ENCODE peak calls at places on chromosomes 2 and 18, in seven cellular contexts. D is CD8-positive, alpha-beta memory T cell; E is fibroblast of lung; Q is tibial artery; C is transverse colon; T is testis; M is pancreas. G is an unnamed sample.

GRCh38 chr2:43294973-43295603 is 68.7 kb upstream of the ZFP36L2 start:
- DNase-seq in Q (no peak), T (no peak), C (no peak), E (no peak), D (no peak), M (no peak), G (no peak)

GRCh38 chr2:40658917-40659316 is 207.0 kb upstream of the SLC8A1 start:
- DNase-seq in Q (no peak), T (no peak), C (no peak), M (no peak), D (no peak), E (peak; percentile 38), G (no peak)

GRCh38 chr2:231600619-231601355 is 8.1 kb downstream of the TEX44 start:
- DNase-seq in D (no peak), Q (no peak), T (peak; percentile 46), M (no peak), C (no peak), E (no peak), G (no peak)

GRCh38 chr2:85265304-85265703 is 62.5 kb downstream of the TGOLN2 start:
- DNase-seq in M (no peak), Q (no peak), T (peak; percentile 64), D (no peak), E (no peak), C (no peak), G (no peak)

GRCh38 chr2:215034154-215034553 is 104.3 kb downstream of the ABCA12 start:
- DNase-seq in D (no peak), Q (no peak), T (no peak), E (no peak), C (no peak), M (no peak), G (no peak)

GRCh38 chr2:86622878-86623548 is 652 bp downstream of the RNF103 start:
- DNase-seq in C (peak; percentile 66), D (peak; percentile 50), T (peak; percentile 44), M (peak; percentile 71), Q (peak; percentile 57), E (no peak), G (peak; percentile 85)

GRCh38 chr18:7490104-7490503 is 77.0 kb upstream of the PTPRM start:
- DNase-seq in E (no peak), Q (no peak), D (no peak), M (no peak), C (no peak), T (no peak), G (no peak)

GRCh38 chr2:49028101-49028500 is 126.2 kb downstream of the FSHR start:
- DNase-seq in D (no peak), T (no peak), Q (no peak), C (no peak), E (no peak), M (no peak), G (no peak)

GRCh38 chr2:223647258-223647952 is 45.2 kb upstream of the SCG2 start:
- DNase-seq in T (no peak), D (no peak), C (no peak), E (no peak), Q (no peak), M (no peak), G (no peak)

GRCh38 chr18:48851563-48851962 is 99.2 kb downstream of the SMAD7 start:
- DNase-seq in C (no peak), Q (peak; percentile 59), M (no peak), D (no peak), T (peak; percentile 39), E (no peak), G (peak; percentile 78)

GRCh38 chr2:144937899-144938298 is 418.0 kb upstream of the ZEB2 start:
- DNase-seq in D (no peak), T (no peak), E (peak; percentile 51), Q (peak; percentile 47), M (no peak), C (no peak), G (no peak)

GRCh38 chr2:196259507-196260481 is 88.4 kb upstream of the STK17B start:
- DNase-seq in D (peak; percentile 44), E (peak; percentile 59), T (no peak), Q (no peak), M (no peak), C (no peak), G (no peak)

GRCh38 chr2:98441706-98442450 is 2.8 kb upstream of the INPP4A start:
- DNase-seq in C (peak; percentile 56), E (no peak), T (no peak), M (no peak), D (no peak), Q (no peak), G (no peak)

GRCh38 chr18:44033144-44033543 is 647.5 kb upstream of the SETBP1 start:
- DNase-seq in M (no peak), Q (no peak), C (no peak), D (no peak), E (no peak), T (no peak), G (no peak)

GRCh38 chr2:169360984-169361705 is 1.2 kb downstream of the LRP2 start:
- DNase-seq in E (peak; percentile 1), C (no peak), D (no peak), Q (no peak), M (no peak), T (peak; percentile 41), G (no peak)

GRCh38 chr2:179561702-179562101 is 297.1 kb upstream of the SESTD1 start:
- DNase-seq in M (no peak), T (no peak), Q (no peak), D (no peak), C (no peak), E (no peak), G (no peak)

GRCh38 chr2:23561088-23561487 is 176.1 kb downstream of the KLHL29 start:
- DNase-seq in T (no peak), C (no peak), Q (peak; percentile 79), D (no peak), E (no peak), M (no peak), G (no peak)

GRCh38 chr2:100692381-100692780 is 127.6 kb upstream of the NPAS2 start:
- DNase-seq in C (no peak), M (no peak), T (no peak), D (no peak), E (no peak), Q (no peak), G (no peak)

GRCh38 chr2:74708883-74709282 is 54.8 kb downstream of the SEMA4F start:
- DNase-seq in E (no peak), T (no peak), M (no peak), D (no peak), C (no peak), Q (no peak), G (no peak)

GRCh38 chr2:226208726-226209125 is 590.9 kb downstream of the IRS1 start:
- DNase-seq in M (no peak), D (no peak), T (no peak), Q (no peak), E (peak; percentile 59), C (no peak), G (no peak)

GRCh38 chr2:25052948-25053477 is 11.1 kb downstream of the EFR3B start:
- DNase-seq in T (no peak), Q (no peak), E (no peak), M (no peak), C (no peak), D (no peak), G (no peak)

GRCh38 chr18:59671533-59671932 is 25.7 kb downstream of the CCBE1 start:
- DNase-seq in E (no peak), D (no peak), T (no peak), M (no peak), C (no peak), Q (no peak), G (no peak)

GRCh38 chr2:101770672-101771071 is 73.2 kb downstream of the MAP4K4 start:
- DNase-seq in Q (no peak), C (peak; percentile 39), T (no peak), M (no peak), E (peak; percentile 48), D (no peak), G (no peak)

GRCh38 chr18:8813621-8814020 is 108.3 kb downstream of the MTCL1 start:
- DNase-seq in C (no peak), M (no peak), D (no peak), Q (no peak), E (peak; percentile 82), T (no peak), G (no peak)

GRCh38 chr18:61690418-61691138 is 202.2 kb downstream of the RNF152 start:
- DNase-seq in E (no peak), Q (no peak), M (peak; percentile 18), T (no peak), C (no peak), D (no peak), G (no peak)

GRCh38 chr18:812673-813404 is 797 bp upstream of the YES1 start:
- DNase-seq in M (peak; percentile 69), D (peak; percentile 85), T (peak; percentile 82), C (peak; percentile 78), Q (peak; percentile 82), E (peak; percentile 83), G (peak; percentile 85)

GRCh38 chr2:205684871-205685313 is 2.6 kb downstream of the NRP2 start:
- DNase-seq in E (peak; percentile 42), C (no peak), Q (no peak), M (no peak), D (no peak), T (no peak), G (peak; percentile 73)

GRCh38 chr2:11506611-11506969 is 27.3 kb upstream of the GREB1 start:
- DNase-seq in T (peak; percentile 40), D (no peak), E (no peak), Q (no peak), M (no peak), C (no peak), G (no peak)
- H3K4me1 ChIP-seq in T (peaks cover 4% of the 10 kb centered on the region), D (no peaks in the 10 kb centered on the region), E (no peaks in the 10 kb centered on the region), Q (no peaks in the 10 kb centered on the region), M (peaks cover 7% of the 10 kb centered on the region), C (no peaks in the 10 kb centered on the region), G (no peaks in the 10 kb centered on the region)

GRCh38 chr2:220586980-220587549 is 959.6 kb downstream of the SLC4A3 start:
- DNase-seq in E (peak; percentile 63), D (no peak), M (no peak), Q (no peak), C (no peak), T (no peak), G (no peak)
- H3K4me1 ChIP-seq in E (no peaks in the 10 kb centered on the region), D (no peaks in the 10 kb centered on the region), M (no peaks in the 10 kb centered on the region), Q (no peaks in the 10 kb centered on the region), C (no peaks in the 10 kb centered on the region), T (no peaks in the 10 kb centered on the region), G (no peaks in the 10 kb centered on the region)

DNA sequence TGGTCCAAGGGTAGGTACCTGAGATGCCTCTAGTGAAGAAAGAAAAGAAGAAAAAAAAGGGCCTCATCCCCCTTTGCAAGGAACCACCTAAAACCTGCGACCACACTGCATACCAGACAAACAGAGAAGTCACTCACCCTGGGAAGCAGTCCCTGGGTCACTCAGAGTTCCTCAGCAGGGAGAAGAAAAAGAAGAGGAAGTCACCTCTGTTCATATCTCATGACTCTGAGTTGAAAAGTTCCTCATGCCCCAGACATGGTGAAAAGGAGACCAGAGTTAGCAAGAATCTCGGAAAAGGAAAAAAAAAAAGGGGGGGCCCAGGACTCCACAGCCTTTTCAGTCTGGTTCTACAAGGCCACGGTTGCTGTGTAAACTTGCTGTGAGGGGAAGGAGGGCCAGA is 478.4 kb upstream of the NRXN1 start:
- DNase-seq in C (no peak), M (no peak), T (no peak), E (no peak), D (no peak), Q (no peak), G (no peak)
- H3K4me1 ChIP-seq in C (no peaks in the 10 kb centered on the region), M (no peaks in the 10 kb centered on the region), T (no peaks in the 10 kb centered on the region), E (no peaks in the 10 kb centered on the region), D (no peaks in the 10 kb centered on the region), Q (no peaks in the 10 kb centered on the region), G (no peaks in the 10 kb centered on the region)

DNA sequence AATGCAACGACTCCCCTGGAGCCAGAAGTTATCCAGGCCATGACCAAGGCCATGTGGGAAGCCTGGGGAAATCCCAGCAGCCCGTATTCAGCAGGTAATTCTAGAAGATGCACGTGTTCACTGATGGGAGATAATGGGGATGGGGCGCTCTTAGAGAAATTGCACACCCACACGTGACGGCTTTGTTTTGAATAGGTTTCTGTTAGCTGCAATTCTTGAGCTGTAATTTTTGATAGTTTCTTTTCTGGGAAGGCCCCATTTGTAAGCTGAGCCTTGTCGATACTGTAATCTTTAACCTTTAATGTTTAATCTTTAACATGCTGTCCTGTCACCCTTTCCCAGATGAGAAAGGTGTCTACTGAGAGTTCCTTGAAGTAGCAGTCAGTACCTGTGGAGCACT is 3.6 kb downstream of the SCLY start:
- DNase-seq in Q (no peak), M (no peak), D (no peak), C (no peak), E (no peak), T (no peak), G (no peak)
- H3K4me1 ChIP-seq in Q (peaks cover 7% of the 10 kb centered on the region), M (peaks cover 39% of the 10 kb centered on the region), D (peaks cover 39% of the 10 kb centered on the region), C (peaks cover 5% of the 10 kb centered on the region), E (no peaks in the 10 kb centered on the region), T (peaks cover 13% of the 10 kb centered on the region), G (peaks cover 15% of the 10 kb centered on the region)

G was measured in upper lobe of right lung.